ENCODE peak calls at places on chromosomes 3 and 15, in six cellular contexts. C is Calu3, B is natural killer cell, D is uterus, Q is GM13977, Z is endothelial cell. N is an unnamed sample.

GRCh38 chr3:8503871-8504610 is 2.4 kb downstream of the LMCD1 start:
- DNase-seq in D (no peak), B (no peak), Z (no peak), C (no peak), Q (no peak), N (no peak)

GRCh38 chr3:133021206-133021605 is 17.0 kb upstream of the TMEM108 start:
- DNase-seq in C (no peak), Z (no peak), D (no peak), Q (no peak), B (no peak), N (no peak)

GRCh38 chr15:40096094-40096876 is 12.4 kb downstream of the BMF start:
- DNase-seq in Z (no peak), D (peak; percentile 52), Q (peak; percentile 64), B (no peak), C (no peak), N (no peak)

GRCh38 chr3:130539005-130539404 is 22.0 kb downstream of the COL6A6 start:
- DNase-seq in D (no peak), C (peak; percentile 83), Z (peak; percentile 63), Q (peak; percentile 42), B (no peak), N (peak; percentile 33)

GRCh38 chr15:38195191-38195901 is 57.3 kb upstream of the SPRED1 start:
- DNase-seq in B (no peak), C (no peak), Z (no peak), Q (no peak), D (no peak), N (no peak)

GRCh38 chr3:23712656-23713559 is 92.8 kb upstream of the UBE2E1 start:
- DNase-seq in B (no peak), Q (no peak), C (peak; percentile 27), Z (peak; percentile 12), D (peak; percentile 75), N (no peak)

GRCh38 chr15:52151353-52151752 is 38.8 kb upstream of the BCL2L10 start:
- DNase-seq in C (no peak), Z (no peak), Q (no peak), D (no peak), B (no peak), N (no peak)

GRCh38 chr3:18946524-18946923 is 201.8 kb upstream of the KCNH8 start:
- DNase-seq in Z (no peak), D (no peak), C (no peak), Q (no peak), B (no peak), N (no peak)

GRCh38 chr3:83426311-83426710 is 1532.5 kb upstream of the CADM2 start:
- DNase-seq in Q (no peak), D (no peak), C (no peak), B (no peak), Z (no peak), N (no peak)

GRCh38 chr15:29934251-29934650 is 112.0 kb upstream of the TJP1 start:
- DNase-seq in Q (no peak), Z (no peak), D (no peak), C (no peak), B (no peak), N (no peak)

GRCh38 chr15:82688691-82689090 is 21.0 kb downstream of the AP3B2 start:
- DNase-seq in B (no peak), Q (no peak), D (no peak), C (no peak), Z (no peak), N (no peak)

GRCh38 chr15:70558406-70559222 is 204.7 kb downstream of the UACA start:
- DNase-seq in Z (no peak), C (no peak), D (no peak), Q (no peak), B (no peak), N (no peak)

GRCh38 chr3:177446160-177446559 is 248.9 kb upstream of the TBL1XR1 start:
- DNase-seq in B (no peak), Q (no peak), Z (no peak), C (no peak), D (no peak), N (no peak)

GRCh38 chr15:44593042-44593736 is 56.2 kb downstream of the EIF3J start:
- DNase-seq in B (no peak), Q (no peak), D (no peak), C (no peak), Z (no peak), N (no peak)

GRCh38 chr3:188151438-188151837 is 2.5 kb upstream of the LPP start:
- DNase-seq in Z (no peak), D (no peak), C (no peak), B (no peak), Q (no peak), N (no peak)

GRCh38 chr15:40743921-40744809 is 10.9 kb downstream of the RMDN3 start:
- DNase-seq in Z (no peak), C (no peak), D (no peak), Q (no peak), B (peak; percentile 70), N (no peak)

GRCh38 chr3:170414202-170414663 is 4.4 kb upstream of the CLDN11 start:
- DNase-seq in C (peak; percentile 55), Z (peak; percentile 32), B (no peak), Q (peak; percentile 71), D (peak; percentile 75), N (peak; percentile 61)

GRCh38 chr3:79490165-79491028 is 277.4 kb downstream of the ROBO1 start:
- DNase-seq in C (no peak), D (no peak), Q (no peak), B (no peak), Z (no peak), N (no peak)
- TF ChIP-seq CTCF in C (no peak), D (no peak), Q (no peak), B (no peak), Z (no peak), N (no peak)

DNA sequence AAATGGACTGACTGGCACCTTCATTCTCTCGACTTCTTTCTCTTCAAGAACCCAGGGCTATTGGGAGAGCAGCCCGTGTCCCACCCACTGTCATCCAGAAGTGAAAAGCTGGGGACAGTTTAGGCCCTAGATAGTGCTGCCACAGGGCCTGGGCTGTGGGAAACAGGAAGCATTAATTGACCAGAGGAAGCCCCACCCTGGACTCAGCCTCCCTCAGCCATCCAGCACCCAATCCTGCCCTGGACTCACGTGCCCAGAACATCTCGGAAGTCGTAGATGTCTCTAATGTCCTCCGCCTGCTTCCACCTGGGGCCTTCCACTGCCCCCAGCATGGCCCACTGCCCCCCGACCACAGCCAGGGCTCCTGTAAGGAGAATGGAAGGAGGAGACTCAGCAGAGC is 2.3 kb downstream of the CAMK1 start:
- DNase-seq in Q (no peak), Z (no peak), B (no peak), D (no peak), C (no peak), N (no peak)
- TF ChIP-seq CTCF in Q (no peak), Z (no peak), B (no peak), D (no peak), C (no peak), N (no peak)

GRCh38 chr3:141407043-141407442 is 38.7 kb downstream of the ZBTB38 start:
- DNase-seq in D (peak; percentile 94), C (no peak), Z (no peak), Q (no peak), B (no peak), N (no peak)
- TF ChIP-seq CTCF in D (no peak), C (no peak), Z (no peak), Q (no peak), B (no peak), N (no peak)

GRCh38 chr15:73268457-73268856 is 100.3 kb downstream of the HCN4 start:
- DNase-seq in D (no peak), Z (no peak), C (no peak), B (no peak), Q (no peak), N (no peak)

GRCh38 chr15:73264881-73265280 is 103.9 kb downstream of the HCN4 start:
- DNase-seq in C (no peak), Z (no peak), D (no peak), B (no peak), Q (no peak), N (no peak)

GRCh38 chr15:73270366-73271097 is 98.2 kb downstream of the HCN4 start:
- DNase-seq in Z (no peak), C (no peak), B (no peak), D (no peak), Q (no peak), N (no peak)

DNA sequence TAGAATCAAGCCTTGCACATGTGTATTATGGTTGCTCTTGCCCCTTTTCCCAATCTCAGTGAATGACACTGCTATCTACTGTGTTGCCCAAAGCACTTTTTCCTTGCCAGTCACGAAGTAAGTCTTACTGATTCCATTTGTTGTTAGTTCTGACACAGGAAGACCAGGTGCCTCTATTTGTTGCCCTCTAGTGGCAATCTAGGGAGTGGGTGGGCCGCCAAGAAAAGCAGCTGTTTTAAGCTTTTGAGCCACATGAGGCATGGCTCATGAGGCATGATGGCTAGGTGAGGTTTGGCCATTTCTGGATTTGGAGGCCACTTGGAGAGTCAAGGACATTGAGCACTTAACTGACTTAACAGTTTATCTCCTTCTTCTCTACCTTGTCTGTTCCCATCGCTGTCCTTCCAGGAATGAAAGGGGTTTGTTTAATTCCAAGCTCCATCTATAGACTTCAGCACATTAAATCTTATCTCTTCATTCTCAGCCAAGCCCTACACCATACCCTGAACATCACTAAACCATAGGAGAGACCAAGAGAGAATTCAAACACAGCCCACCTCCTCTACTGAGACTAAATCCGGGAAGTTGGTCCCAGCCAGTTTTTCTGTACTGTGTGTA is 103.1 kb downstream of the HCN4 start:
- DNase-seq in B (no peak), D (peak; percentile 32), C (peak; percentile 70), Q (peak; percentile 35), Z (peak; percentile 60), N (peak; percentile 37)
- TF ChIP-seq CTCF in B (peak; percentile 61), D (peak; percentile 29), C (peak; percentile 77), Q (peak; percentile 75), Z (peak; percentile 62), N (peak; percentile 74)

DNA sequence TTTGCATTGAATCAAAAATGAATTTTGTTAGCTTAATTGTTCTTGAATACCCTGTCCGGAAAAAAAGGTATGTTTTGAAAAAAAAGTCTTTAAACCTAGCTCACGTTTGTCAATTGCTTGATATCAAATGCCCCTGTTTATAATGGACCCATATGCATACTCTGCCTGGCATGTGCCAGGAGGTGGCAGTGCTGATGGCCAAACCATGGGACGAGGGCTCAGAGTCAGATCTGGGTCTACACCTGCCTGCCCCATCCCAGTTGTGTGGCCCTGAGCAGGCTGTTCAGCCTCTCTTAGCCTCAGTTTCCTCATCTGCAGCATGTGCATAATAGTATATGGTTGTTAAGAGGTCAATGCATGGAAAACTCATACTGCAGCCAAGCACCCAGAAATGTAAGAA is 38.8 kb downstream of the PRKCD start:
- DNase-seq in Z (no peak), C (no peak), D (no peak), Q (no peak), B (no peak), N (no peak)
- TF ChIP-seq CTCF in Z (no peak), C (no peak), D (no peak), Q (peak; percentile 17), B (no peak), N (no peak)

GRCh38 chr15:101142711-101143110 is 109.1 kb downstream of the CHSY1 start:
- DNase-seq in B (no peak), Z (no peak), D (no peak), C (no peak), Q (no peak), N (no peak)

GRCh38 chr15:101147181-101147580 is 104.7 kb downstream of the CHSY1 start:
- DNase-seq in Z (no peak), C (no peak), Q (no peak), B (no peak), D (no peak), N (no peak)

GRCh38 chr15:101143321-101143720 is 108.5 kb downstream of the CHSY1 start:
- DNase-seq in Q (no peak), C (no peak), D (no peak), B (no peak), Z (no peak), N (no peak)

GRCh38 chr15:101146118-101146702 is 105.6 kb downstream of the CHSY1 start:
- DNase-seq in Z (no peak), B (no peak), C (no peak), Q (no peak), D (no peak), N (no peak)

GRCh38 chr15:101145362-101145761 is 106.5 kb downstream of the CHSY1 start:
- DNase-seq in Q (no peak), C (no peak), B (no peak), D (no peak), Z (no peak), N (no peak)
- TF ChIP-seq CTCF in Q (no peak), C (no peak), B (no peak), D (no peak), Z (no peak), N (no peak)